ENCODE peak calls at places on chromosomes 7 and 10, in ten cellular contexts. V, A, D, S, P, N, U, R, Y and Z are unnamed samples.

GRCh38 chr7:45881759-45882464 is 6.4 kb upstream of the IGFBP1 start:
- DNase-seq in A (no peak), P (no peak), N (no peak), Y (peak; percentile 89), S (no peak), U (no peak), D (peak; percentile 55), R (no peak), V (no peak), Z (peak; percentile 71)

GRCh38 chr7:21620054-21620453 is 77.2 kb downstream of the DNAH11 start:
- DNase-seq in V (no peak), U (no peak), Y (no peak), R (no peak), N (no peak), S (no peak), A (no peak), P (no peak), D (no peak), Z (no peak)

GRCh38 chr10:62585211-62585758 is 211.1 kb downstream of the ZNF365 start:
- DNase-seq in U (no peak), D (no peak), Y (no peak), S (no peak), N (no peak), R (no peak), V (no peak), P (no peak), A (no peak), Z (no peak)

GRCh38 chr10:119522747-119523426 is 19.6 kb downstream of the RGS10 start:
- DNase-seq in D (no peak), P (peak; percentile 45), R (peak; percentile 35), A (no peak), Y (no peak), V (no peak), S (no peak), N (no peak), U (no peak), Z (no peak)

GRCh38 chr7:150820148-150820547 is 19.6 kb downstream of the TMEM176A start:
- DNase-seq in A (no peak), V (no peak), Y (no peak), P (no peak), S (no peak), N (no peak), D (no peak), R (no peak), U (no peak), Z (no peak)

GRCh38 chr10:83965473-83965872 is 173.8 kb upstream of the GHITM start:
- DNase-seq in U (no peak), D (no peak), A (no peak), V (no peak), R (no peak), Y (no peak), P (no peak), N (peak; percentile 21), S (no peak), Z (no peak)

GRCh38 chr10:4708123-4708759 is 117.8 kb upstream of the AKR1E2 start:
- DNase-seq in N (peak; percentile 65), V (no peak), Y (no peak), U (no peak), P (no peak), A (peak; percentile 57), D (no peak), S (no peak), R (no peak), Z (no peak)

GRCh38 chr10:34528320-34528719 is 286.8 kb downstream of the PARD3 start:
- DNase-seq in S (no peak), P (peak; percentile 49), Y (peak; percentile 63), V (no peak), U (peak; percentile 76), N (peak; percentile 61), D (peak; percentile 83), A (no peak), R (no peak), Z (peak; percentile 13)

GRCh38 chr7:33841658-33842057 is 63.7 kb upstream of the BMPER start:
- DNase-seq in V (no peak), Y (no peak), D (no peak), A (no peak), R (no peak), N (no peak), S (no peak), P (no peak), U (peak; percentile 12), Z (no peak)

GRCh38 chr10:42367532-42368230 is 270.7 kb downstream of the ZNF33B start:
- DNase-seq in P (peak; percentile 86), N (peak; percentile 78), R (peak; percentile 78), Y (peak; percentile 88), S (no peak), V (no peak), U (peak; percentile 93), D (peak; percentile 88), A (peak; percentile 51), Z (peak; percentile 71)

GRCh38 chr10:73601486-73601921 is 10.4 kb upstream of the USP54 start:
- DNase-seq in D (no peak), P (peak; percentile 59), V (no peak), N (peak; percentile 77), Y (no peak), A (no peak), U (no peak), R (no peak), S (no peak), Z (no peak)

GRCh38 chr10:51233337-51234100 is 159.2 kb downstream of the PRKG1 start:
- DNase-seq in S (no peak), U (no peak), Y (no peak), A (no peak), P (no peak), R (no peak), N (no peak), V (no peak), D (no peak), Z (no peak)

GRCh38 chr7:159027803-159028455 is 116.7 kb downstream of the VIPR2 start:
- DNase-seq in S (no peak), R (no peak), Y (no peak), D (no peak), P (no peak), U (no peak), N (no peak), A (peak; percentile 42), V (no peak), Z (no peak)

GRCh38 chr7:55536619-55537457 is 35.5 kb downstream of the VOPP1 start:
- DNase-seq in R (peak; percentile 84), S (no peak), D (no peak), P (no peak), V (no peak), N (no peak), A (no peak), Y (no peak), U (no peak), Z (no peak)